ENCODE peak calls at places on chromosomes 13 and 19, in four cellular contexts. L is K562, U is SK-N-SH, Y is WTC11. B is an unnamed sample.

GRCh38 chr19:40424637-40425449 is 949 bp downstream of the SERTAD1 start:
- DNase-seq in U (no peak), Y (no peak), L (peak), B (no peak)

GRCh38 chr13:92547256-92547655 is 679.4 kb upstream of the GPC6 start:
- DNase-seq in U (no peak), L (no peak), Y (no peak), B (no peak)

GRCh38 chr19:50925734-50926133 is 14.5 kb upstream of the KLK4 start:
- DNase-seq in U (no peak), Y (no peak), L (no peak), B (no peak)

GRCh38 chr13:27406178-27406939 is 18.1 kb upstream of the GTF3A start:
- DNase-seq in L (peak), Y (no peak), U (peak), B (peak)

GRCh38 chr19:55487884-55488687 is at the start of gene SSC5D:
- DNase-seq in Y (no peak), U (peak), L (peak), B (no peak)

GRCh38 chr13:23671367-23671766 is 101.2 kb downstream of the TNFRSF19 start:
- DNase-seq in Y (no peak), U (no peak), L (no peak), B (no peak)

GRCh38 chr13:28396053-28396452 is 98.9 kb downstream of the FLT1 start:
- DNase-seq in L (no peak), U (no peak), Y (no peak), B (no peak)

GRCh38 chr13:27280009-27280646 is 9.5 kb downstream of the RASL11A start:
- DNase-seq in L (no peak), Y (no peak), U (no peak), B (no peak)

GRCh38 chr13:102913924-102914628 is 68.2 kb downstream of the ERCC5 start:
- DNase-seq in U (no peak), Y (no peak), L (no peak), B (no peak)

GRCh38 chr13:106104281-106104901 is 431.1 kb downstream of the EFNB2 start:
- DNase-seq in U (no peak), Y (no peak), L (no peak), B (no peak)

GRCh38 chr19:38506723-38507550 is 73.4 kb downstream of the RYR1 start:
- DNase-seq in L (peak), U (peak), Y (peak), B (peak)

GRCh38 chr13:75715598-75716523 is 79.7 kb downstream of the LMO7 start:
- DNase-seq in Y (no peak), U (no peak), L (no peak), B (no peak)

GRCh38 chr13:100508391-100508790 is 80.2 kb downstream of the GGACT start:
- DNase-seq in L (no peak), U (no peak), Y (no peak), B (no peak)

GRCh38 chr13:19860884-19861655 is 2.4 kb downstream of the ZMYM5 start:
- DNase-seq in Y (no peak), L (no peak), U (no peak), B (peak)

GRCh38 chr19:16893686-16893990 is 4.8 kb downstream of the F2RL3 start:
- DNase-seq in Y (no peak), U (no peak), L (no peak), B (no peak)

GRCh38 chr19:41843371-41843770 is 1.1 kb downstream of the LYPD4 start:
- DNase-seq in Y (no peak), L (peak), U (no peak), B (no peak)

GRCh38 chr19:2337329-2337707 is 8.8 kb downstream of the SPPL2B start:
- DNase-seq in L (no peak), Y (peak), U (peak), B (peak)

GRCh38 chr19:30073152-30074000 is 131.3 kb downstream of the URI1 start:
- DNase-seq in Y (peak), L (no peak), U (no peak), B (no peak)

GRCh38 chr13:50686547-50686946 is 156.9 kb downstream of the DLEU7 start:
- DNase-seq in Y (no peak), U (no peak), L (no peak), B (no peak)

GRCh38 chr13:52070929-52071523 is 46.5 kb downstream of the UTP14C start:
- DNase-seq in L (peak), U (peak), Y (no peak), B (peak)

GRCh38 chr19:11848594-11849263 is at the start of gene ZNF439:
- DNase-seq in L (peak), Y (peak), U (peak), B (peak)

GRCh38 chr13:23901365-23901764 is 4.1 kb upstream of the C1QTNF9B start:
- DNase-seq in U (no peak), Y (no peak), L (no peak), B (no peak)

GRCh38 chr19:53989600-53990533 is 1.6 kb upstream of the CACNG6 start:
- DNase-seq in L (no peak), Y (no peak), U (no peak), B (no peak)

GRCh38 chr19:16801599-16801998 is 27.6 kb upstream of the SIN3B start:
- DNase-seq in L (no peak), Y (no peak), U (no peak), B (no peak)

GRCh38 chr13:97339019-97339988 is 94.7 kb upstream of the RAP2A start:
- DNase-seq in L (no peak), U (no peak), Y (no peak), B (no peak)

GRCh38 chr13:94433055-94433947 is 46.2 kb downstream of the DCT start:
- DNase-seq in L (peak), Y (peak), U (no peak), B (peak)

GRCh38 chr19:19039901-19040300 is 6.5 kb downstream of the ARMC6 start:
- DNase-seq in L (no peak), Y (no peak), U (no peak), B (no peak)

GRCh38 chr13:102400619-102401125 is 1.2 kb downstream of the FGF14 start:
- DNase-seq in Y (peak), L (no peak), U (peak), B (no peak)

GRCh38 chr19:18961767-18962423 is 20.9 kb upstream of the HOMER3 start:
- DNase-seq in U (peak), L (no peak), Y (peak), B (peak)

GRCh38 chr19:28242317-28242927 is 970.5 kb downstream of the UQCRFS1 start:
- DNase-seq in Y (peak), U (peak), L (peak), B (no peak)

GRCh38 chr13:73065665-73066350 is 7.0 kb downstream of the KLF5 start:
- DNase-seq in U (no peak), L (no peak), Y (no peak), B (no peak)

GRCh38 chr19:1411255-1412191 is 4.1 kb downstream of the DAZAP1 start:
- DNase-seq in Y (no peak), U (no peak), L (no peak), B (no peak)

GRCh38 chr13:98571955-98572662 is 4.8 kb downstream of the STK24 start:
- DNase-seq in Y (no peak), L (no peak), U (peak), B (peak)

GRCh38 chr13:44347905-44348304 is 25.7 kb upstream of the SERP2 start:
- DNase-seq in Y (no peak), U (peak), L (no peak), B (peak)

GRCh38 chr13:113460064-113460555 is 6.8 kb upstream of the ADPRHL1 start:
- DNase-seq in Y (no peak), L (no peak), U (no peak), B (no peak)

GRCh38 chr19:39409207-39409885 is 2.7 kb downstream of the ZFP36 start:
- DNase-seq in U (peak), Y (peak), L (peak), B (peak)

GRCh38 chr13:40170982-40171381 is 495.5 kb downstream of the FOXO1 start:
- DNase-seq in L (no peak), U (no peak), Y (no peak), B (no peak)

GRCh38 chr13:112861876-112862615 is 107.0 kb upstream of the MCF2L start:
- DNase-seq in Y (no peak), U (no peak), L (no peak), B (no peak)

DNA sequence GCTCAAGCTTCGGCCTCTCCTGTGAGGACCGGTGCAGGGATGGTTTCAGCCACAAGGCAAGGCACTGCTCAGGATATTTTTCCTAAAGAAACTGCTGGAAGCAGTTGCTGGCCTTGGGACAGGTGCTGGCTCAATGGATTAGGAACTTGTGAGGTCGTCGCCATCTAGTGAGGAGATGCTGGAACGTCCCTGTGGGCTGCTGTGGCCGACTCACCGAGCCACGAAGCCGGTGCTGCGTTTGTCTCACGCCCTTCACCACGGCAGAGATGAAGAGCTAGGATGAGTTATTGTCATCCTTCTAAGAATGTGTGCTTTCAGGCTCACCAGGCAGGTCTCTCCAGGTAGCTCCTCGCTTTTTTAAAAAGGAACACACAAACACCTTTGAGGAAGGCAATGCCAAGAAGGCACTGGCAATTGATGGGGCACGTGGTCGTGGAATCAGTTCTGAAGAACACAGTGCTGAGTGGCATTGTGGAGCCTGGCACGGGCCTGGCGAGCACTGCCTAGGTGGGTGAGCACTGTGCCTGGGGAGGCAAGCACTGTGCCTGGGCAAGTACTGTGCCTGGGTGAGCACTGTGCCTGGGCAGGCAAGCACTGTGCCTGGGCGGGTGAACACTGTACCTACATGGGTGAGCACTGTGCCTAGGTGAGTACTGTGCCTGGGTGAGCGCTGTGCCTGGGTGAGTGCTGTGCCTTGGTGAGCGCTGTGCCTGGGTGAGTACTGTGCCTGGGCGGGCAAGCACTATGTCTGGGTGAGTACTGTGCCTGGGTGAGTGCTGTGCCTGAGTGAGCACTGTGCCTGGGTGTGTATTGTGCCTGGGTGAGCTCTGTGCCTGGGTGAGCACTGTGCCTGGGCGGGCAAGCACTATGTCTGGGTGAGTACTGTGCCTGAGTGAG is 140.4 kb downstream of the TEX29 start:
- DNase-seq in L (no peak), Y (peak), U (peak), B (peak)
- TF ChIP-seq FOXJ3 in L (no peak), Y (no peak), U (no peak), B (no peak)

GRCh38 chr13:22455036-22455435 is 725.7 kb upstream of the SGCG start:
- DNase-seq in U (no peak), L (no peak), Y (no peak), B (no peak)
- TF ChIP-seq FOXJ3 in U (no peak), L (no peak), Y (no peak), B (no peak)

GRCh38 chr19:10018786-10019185 is 5.5 kb downstream of the RDH8 start:
- DNase-seq in L (no peak), Y (no peak), U (no peak), B (no peak)

GRCh38 chr19:10019246-10019645 is 6.0 kb downstream of the RDH8 start:
- DNase-seq in U (no peak), L (no peak), Y (no peak), B (no peak)

GRCh38 chr19:10020851-10021250 is 7.6 kb downstream of the RDH8 start:
- DNase-seq in L (no peak), U (no peak), Y (no peak), B (no peak)

GRCh38 chr19:10021863-10022262 is 8.6 kb downstream of the RDH8 start:
- DNase-seq in L (no peak), Y (no peak), U (no peak), B (no peak)

DNA sequence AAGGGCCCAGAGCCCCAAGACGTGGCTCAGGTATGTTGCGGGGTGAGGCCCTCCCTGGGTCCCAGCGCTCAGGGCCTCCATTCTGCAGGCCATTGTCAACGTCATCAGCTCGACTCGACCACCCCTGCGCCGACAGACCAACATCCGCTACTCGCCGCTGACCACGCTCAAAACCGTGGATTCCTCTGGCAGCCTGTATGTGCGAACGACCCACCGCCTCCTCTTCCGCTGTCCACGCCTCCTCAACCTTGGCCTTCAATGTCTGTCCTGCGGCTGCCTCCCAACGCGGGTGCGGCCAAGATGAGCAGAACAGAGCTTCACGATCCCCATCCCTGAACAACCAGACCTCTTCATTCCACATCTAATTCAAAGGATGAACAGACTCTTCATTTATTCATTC is 8.2 kb downstream of the RDH8 start:
- DNase-seq in L (no peak), U (no peak), Y (no peak), B (no peak)
- TF ChIP-seq FOXJ3 in L (no peak), U (no peak), Y (no peak), B (no peak)

GRCh38 chr19:6212403-6213265 is 67.1 kb downstream of the MLLT1 start:
- DNase-seq in L (no peak), U (peak), Y (no peak), B (no peak)
- TF ChIP-seq FOXJ3 in L (no peak), U (no peak), Y (no peak), B (no peak)

GRCh38 chr19:7506385-7507328 is 9.2 kb upstream of the ZNF358 start:
- DNase-seq in U (peak), Y (peak), L (peak), B (peak)
- TF ChIP-seq FOXJ3 in U (no peak), Y (no peak), L (no peak), B (no peak)

DNA sequence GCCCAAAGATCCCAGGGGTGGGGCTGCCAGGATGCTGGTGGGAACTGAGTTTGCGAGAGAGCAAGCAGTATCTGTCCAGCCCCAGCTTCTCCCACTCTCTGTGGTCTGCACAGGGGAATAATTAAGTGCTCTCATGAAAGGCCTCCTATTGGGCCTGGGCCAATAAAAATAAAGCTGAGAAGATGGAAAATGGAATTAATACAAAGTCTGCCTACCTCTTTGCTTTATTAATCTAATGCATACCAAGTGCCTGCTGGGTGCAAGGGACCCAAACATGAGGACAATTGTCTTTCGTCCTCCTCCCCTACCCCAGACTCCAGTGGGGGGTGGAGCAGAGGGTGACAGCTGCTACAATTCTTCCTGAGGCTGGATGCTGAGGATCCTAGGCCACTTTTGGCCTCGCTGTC is 5.4 kb downstream of the DDX39A start:
- DNase-seq in Y (no peak), L (no peak), U (peak), B (no peak)
- TF ChIP-seq FOXJ3 in Y (no peak), L (no peak), U (no peak), B (no peak)

DNA sequence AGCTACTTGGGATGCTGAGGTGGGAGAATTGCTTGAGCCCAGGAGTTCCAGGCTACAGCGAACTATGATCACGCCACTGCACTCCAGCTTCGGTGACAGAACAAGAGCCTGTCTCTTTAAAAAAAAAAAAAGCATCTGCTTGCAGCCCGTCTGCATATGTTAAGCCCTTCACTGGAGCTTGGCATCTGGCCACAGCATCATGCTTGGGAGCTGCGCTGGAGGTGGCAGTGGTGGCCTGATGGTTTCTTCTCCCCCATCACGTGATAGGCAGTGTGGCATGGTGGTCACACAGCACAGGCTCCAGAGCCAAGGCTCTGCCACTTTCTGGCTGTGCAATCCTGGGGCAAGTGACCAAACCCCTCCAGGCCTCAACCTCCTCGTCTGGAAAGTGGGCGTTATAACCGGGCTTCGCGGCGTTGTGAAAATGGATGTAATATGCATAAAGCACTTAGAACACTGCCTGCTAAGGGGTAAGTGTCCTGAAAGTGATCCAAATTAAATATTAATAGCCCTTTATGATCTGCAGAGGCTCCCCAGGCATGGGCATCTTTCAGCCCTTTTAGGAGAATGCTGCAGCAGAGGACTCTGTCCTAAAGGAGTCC is 24.4 kb downstream of the MARK4 start:
- DNase-seq in U (peak), Y (no peak), L (no peak), B (no peak)
- TF ChIP-seq FOXJ3 in U (no peak), Y (no peak), L (no peak), B (no peak)

GRCh38 chr19:48935864-48936263 is 2.4 kb downstream of the DHDH start:
- DNase-seq in U (no peak), Y (no peak), L (no peak), B (no peak)

GRCh38 chr19:48934837-48935236 is 1.3 kb downstream of the DHDH start:
- DNase-seq in U (no peak), Y (peak), L (peak), B (peak)

GRCh38 chr19:48938256-48938655 is 4.8 kb downstream of the DHDH start:
- DNase-seq in L (no peak), Y (no peak), U (no peak), B (no peak)

GRCh38 chr19:48928164-48929005 is 5.1 kb upstream of the DHDH start:
- DNase-seq in Y (no peak), U (no peak), L (no peak), B (no peak)

DNA sequence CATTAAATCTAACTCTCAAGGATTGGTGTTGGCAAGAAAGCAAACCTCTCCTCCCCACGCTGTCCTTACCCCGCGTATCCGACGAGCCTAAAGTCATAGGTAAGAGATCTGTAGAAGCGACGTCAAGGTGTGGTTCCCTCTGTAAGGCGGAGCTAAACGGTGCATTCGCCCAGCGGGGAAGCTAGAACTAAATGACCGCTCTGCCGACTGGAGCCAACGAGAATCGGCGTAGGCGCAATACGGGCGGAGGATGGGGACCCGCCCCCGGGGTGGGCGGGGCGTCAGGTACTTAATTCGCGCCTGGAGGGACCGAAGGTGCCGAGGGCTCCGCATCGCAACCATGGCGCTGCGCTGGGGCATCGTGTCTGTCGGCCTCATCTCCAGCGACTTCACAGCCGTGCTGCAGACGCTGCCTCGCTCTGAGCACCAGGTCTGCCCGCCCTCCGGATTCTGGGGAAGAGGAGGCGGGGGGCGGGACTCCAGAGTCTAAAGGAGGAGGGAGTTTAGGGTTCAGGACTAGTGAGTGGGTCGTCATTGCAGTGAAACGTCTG is at the start of gene DHDH:
- DNase-seq in U (peak), L (peak), Y (peak), B (peak)
- TF ChIP-seq FOXJ3 in U (no peak), L (no peak), Y (no peak), B (no peak)